ENCODE peak calls at places on chromosomes 5 and 9, in seven cellular contexts. One of them, this sample, is unnamed.

GRCh38 chr9:94772654-94773303 is 46.3 kb downstream of the AOPEP start:
- DNase-seq in right lobe of liver: no peak
- DNase-seq in prostate gland: no peak
- DNase-seq in OCI-LY7: no peak
- DNase-seq in PC-3: no peak
- DNase-seq in lower lobe of right lung: no peak
- DNase-seq in heart right ventricle: no peak
- DNase-seq in this sample: no peak

GRCh38 chr9:108582716-108583115 is 273.1 kb downstream of the ACTL7B start:
- DNase-seq in PC-3: no peak
- DNase-seq in OCI-LY7: no peak
- DNase-seq in lower lobe of right lung: no peak
- DNase-seq in heart right ventricle: no peak
- DNase-seq in right lobe of liver: no peak
- DNase-seq in prostate gland: no peak
- DNase-seq in this sample: no peak

GRCh38 chr5:74570250-74570649 is 70.3 kb downstream of the ENC1 start:
- DNase-seq in prostate gland: no peak
- DNase-seq in heart right ventricle: no peak
- DNase-seq in lower lobe of right lung: no peak
- DNase-seq in PC-3: peak; percentile 58
- DNase-seq in right lobe of liver: no peak
- DNase-seq in OCI-LY7: no peak
- DNase-seq in this sample: no peak

GRCh38 chr5:179306191-179307005 is 38.9 kb downstream of the ADAMTS2 start:
- DNase-seq in lower lobe of right lung: no peak
- DNase-seq in right lobe of liver: peak; percentile 11
- DNase-seq in heart right ventricle: peak; percentile 0
- DNase-seq in PC-3: no peak
- DNase-seq in OCI-LY7: no peak
- DNase-seq in prostate gland: no peak
- DNase-seq in this sample: no peak

GRCh38 chr9:110638381-110638954 is 30.1 kb upstream of the MUSK start:
- DNase-seq in lower lobe of right lung: no peak
- DNase-seq in heart right ventricle: no peak
- DNase-seq in right lobe of liver: no peak
- DNase-seq in PC-3: peak; percentile 64
- DNase-seq in prostate gland: no peak
- DNase-seq in OCI-LY7: no peak
- DNase-seq in this sample: no peak

GRCh38 chr9:20570756-20571155 is 51.5 kb downstream of the MLLT3 start:
- DNase-seq in heart right ventricle: no peak
- DNase-seq in PC-3: peak; percentile 58
- DNase-seq in prostate gland: no peak
- DNase-seq in lower lobe of right lung: no peak
- DNase-seq in right lobe of liver: no peak
- DNase-seq in OCI-LY7: no peak
- DNase-seq in this sample: no peak

GRCh38 chr5:110338336-110339083 is 388.0 kb downstream of the TMEM232 start:
- DNase-seq in prostate gland: no peak
- DNase-seq in heart right ventricle: no peak
- DNase-seq in PC-3: no peak
- DNase-seq in right lobe of liver: no peak
- DNase-seq in lower lobe of right lung: no peak
- DNase-seq in OCI-LY7: no peak
- DNase-seq in this sample: no peak

GRCh38 chr5:83974151-83974822 is 253.6 kb upstream of the HAPLN1 start:
- DNase-seq in PC-3: no peak
- DNase-seq in OCI-LY7: no peak
- DNase-seq in lower lobe of right lung: no peak
- DNase-seq in heart right ventricle: no peak
- DNase-seq in prostate gland: no peak
- DNase-seq in right lobe of liver: no peak
- DNase-seq in this sample: no peak

GRCh38 chr9:76223749-76224340 is 170.4 kb downstream of the RFK start:
- DNase-seq in prostate gland: no peak
- DNase-seq in OCI-LY7: no peak
- DNase-seq in right lobe of liver: no peak
- DNase-seq in heart right ventricle: no peak
- DNase-seq in PC-3: no peak
- DNase-seq in lower lobe of right lung: no peak
- DNase-seq in this sample: no peak

GRCh38 chr5:181092428-181092827 is 38.5 kb downstream of the OR2V1 start:
- DNase-seq in OCI-LY7: no peak
- DNase-seq in PC-3: no peak
- DNase-seq in prostate gland: no peak
- DNase-seq in heart right ventricle: no peak
- DNase-seq in right lobe of liver: no peak
- DNase-seq in lower lobe of right lung: no peak
- DNase-seq in this sample: no peak

GRCh38 chr5:23389543-23390215 is 117.7 kb upstream of the PRDM9 start:
- DNase-seq in OCI-LY7: no peak
- DNase-seq in lower lobe of right lung: no peak
- DNase-seq in prostate gland: no peak
- DNase-seq in heart right ventricle: no peak
- DNase-seq in right lobe of liver: no peak
- DNase-seq in PC-3: no peak
- DNase-seq in this sample: no peak

GRCh38 chr5:55324815-55325418 is 17.1 kb downstream of the MTREX start:
- DNase-seq in prostate gland: no peak
- DNase-seq in heart right ventricle: no peak
- DNase-seq in lower lobe of right lung: no peak
- DNase-seq in right lobe of liver: no peak
- DNase-seq in PC-3: peak; percentile 16
- DNase-seq in OCI-LY7: peak; percentile 41
- DNase-seq in this sample: no peak

GRCh38 chr5:59813761-59814562 is 79.6 kb downstream of the PDE4D start:
- DNase-seq in heart right ventricle: no peak
- DNase-seq in PC-3: peak; percentile 66
- DNase-seq in prostate gland: no peak
- DNase-seq in right lobe of liver: no peak
- DNase-seq in lower lobe of right lung: no peak
- DNase-seq in OCI-LY7: peak; percentile 61
- DNase-seq in this sample: no peak

GRCh38 chr9:129850821-129851540 is 15.7 kb downstream of the USP20 start:
- DNase-seq in right lobe of liver: no peak
- DNase-seq in heart right ventricle: no peak
- DNase-seq in lower lobe of right lung: no peak
- DNase-seq in prostate gland: no peak
- DNase-seq in PC-3: no peak
- DNase-seq in OCI-LY7: no peak
- DNase-seq in this sample: no peak

GRCh38 chr9:94086468-94086867 is 2.2 kb downstream of the PTPDC1 start:
- DNase-seq in OCI-LY7: no peak
- DNase-seq in right lobe of liver: no peak
- DNase-seq in PC-3: peak; percentile 91
- DNase-seq in lower lobe of right lung: no peak
- DNase-seq in prostate gland: no peak
- DNase-seq in heart right ventricle: no peak
- DNase-seq in this sample: peak; percentile 25

GRCh38 chr9:76835571-76836283 is 70.2 kb downstream of the PRUNE2 start:
- DNase-seq in OCI-LY7: no peak
- DNase-seq in heart right ventricle: no peak
- DNase-seq in PC-3: peak; percentile 38
- DNase-seq in lower lobe of right lung: no peak
- DNase-seq in right lobe of liver: no peak
- DNase-seq in prostate gland: no peak
- DNase-seq in this sample: no peak

GRCh38 chr5:72470817-72471216 is 36.4 kb downstream of the ZNF366 start:
- DNase-seq in prostate gland: no peak
- DNase-seq in lower lobe of right lung: no peak
- DNase-seq in OCI-LY7: no peak
- DNase-seq in PC-3: peak; percentile 83
- DNase-seq in heart right ventricle: no peak
- DNase-seq in right lobe of liver: no peak
- DNase-seq in this sample: no peak

GRCh38 chr5:158272409-158272808 is 413.5 kb upstream of the CLINT1 start:
- DNase-seq in heart right ventricle: no peak
- DNase-seq in lower lobe of right lung: no peak
- DNase-seq in PC-3: no peak
- DNase-seq in prostate gland: no peak
- DNase-seq in OCI-LY7: no peak
- DNase-seq in right lobe of liver: no peak
- DNase-seq in this sample: no peak

GRCh38 chr9:32738501-32739172 is 44.7 kb upstream of the TMEM215 start:
- DNase-seq in lower lobe of right lung: no peak
- DNase-seq in prostate gland: no peak
- DNase-seq in right lobe of liver: no peak
- DNase-seq in OCI-LY7: no peak
- DNase-seq in PC-3: peak; percentile 47
- DNase-seq in heart right ventricle: no peak
- DNase-seq in this sample: no peak

GRCh38 chr5:110625376-110625999 is 101.0 kb downstream of the TMEM232 start:
- DNase-seq in OCI-LY7: peak; percentile 56
- DNase-seq in PC-3: peak; percentile 70
- DNase-seq in prostate gland: no peak
- DNase-seq in right lobe of liver: no peak
- DNase-seq in lower lobe of right lung: no peak
- DNase-seq in heart right ventricle: no peak
- DNase-seq in this sample: no peak

GRCh38 chr5:171975262-171975876 is 31.1 kb downstream of the FBXW11 start:
- DNase-seq in heart right ventricle: no peak
- DNase-seq in OCI-LY7: no peak
- DNase-seq in prostate gland: no peak
- DNase-seq in lower lobe of right lung: no peak
- DNase-seq in PC-3: no peak
- DNase-seq in right lobe of liver: no peak
- DNase-seq in this sample: no peak
- H3K4me1 ChIP-seq in heart right ventricle: peaks cover 39% of the 10 kb centered on the region
- H3K4me1 ChIP-seq in OCI-LY7: peaks cover 28% of the 10 kb centered on the region
- H3K4me1 ChIP-seq in prostate gland: no peaks in the 10 kb centered on the region
- H3K4me1 ChIP-seq in lower lobe of right lung: peaks cover 14% of the 10 kb centered on the region
- H3K4me1 ChIP-seq in PC-3: no peaks in the 10 kb centered on the region
- H3K4me1 ChIP-seq in right lobe of liver: no peaks in the 10 kb centered on the region
- H3K4me1 ChIP-seq in this sample: peaks cover 76% of the 10 kb centered on the region

GRCh38 chr9:101485873-101486692 is 47.6 kb upstream of the RNF20 start:
- DNase-seq in OCI-LY7: no peak
- DNase-seq in lower lobe of right lung: peak; percentile 48
- DNase-seq in prostate gland: peak; percentile 36
- DNase-seq in right lobe of liver: peak; percentile 29
- DNase-seq in PC-3: no peak
- DNase-seq in heart right ventricle: peak; percentile 42
- DNase-seq in this sample: peak; percentile 54
- H3K4me3 ChIP-seq in OCI-LY7: no peak overlapping the region
- H3K4me3 ChIP-seq in lower lobe of right lung: peak overlapping the region; percentile 63
- H3K4me3 ChIP-seq in prostate gland: peak overlapping the region; percentile 65
- H3K4me3 ChIP-seq in right lobe of liver: peak overlapping the region; percentile 51
- H3K4me3 ChIP-seq in PC-3: no peak overlapping the region
- H3K4me3 ChIP-seq in heart right ventricle: peak overlapping the region; percentile 63
- H3K4me3 ChIP-seq in this sample: peak overlapping the region; percentile 64

DNA sequence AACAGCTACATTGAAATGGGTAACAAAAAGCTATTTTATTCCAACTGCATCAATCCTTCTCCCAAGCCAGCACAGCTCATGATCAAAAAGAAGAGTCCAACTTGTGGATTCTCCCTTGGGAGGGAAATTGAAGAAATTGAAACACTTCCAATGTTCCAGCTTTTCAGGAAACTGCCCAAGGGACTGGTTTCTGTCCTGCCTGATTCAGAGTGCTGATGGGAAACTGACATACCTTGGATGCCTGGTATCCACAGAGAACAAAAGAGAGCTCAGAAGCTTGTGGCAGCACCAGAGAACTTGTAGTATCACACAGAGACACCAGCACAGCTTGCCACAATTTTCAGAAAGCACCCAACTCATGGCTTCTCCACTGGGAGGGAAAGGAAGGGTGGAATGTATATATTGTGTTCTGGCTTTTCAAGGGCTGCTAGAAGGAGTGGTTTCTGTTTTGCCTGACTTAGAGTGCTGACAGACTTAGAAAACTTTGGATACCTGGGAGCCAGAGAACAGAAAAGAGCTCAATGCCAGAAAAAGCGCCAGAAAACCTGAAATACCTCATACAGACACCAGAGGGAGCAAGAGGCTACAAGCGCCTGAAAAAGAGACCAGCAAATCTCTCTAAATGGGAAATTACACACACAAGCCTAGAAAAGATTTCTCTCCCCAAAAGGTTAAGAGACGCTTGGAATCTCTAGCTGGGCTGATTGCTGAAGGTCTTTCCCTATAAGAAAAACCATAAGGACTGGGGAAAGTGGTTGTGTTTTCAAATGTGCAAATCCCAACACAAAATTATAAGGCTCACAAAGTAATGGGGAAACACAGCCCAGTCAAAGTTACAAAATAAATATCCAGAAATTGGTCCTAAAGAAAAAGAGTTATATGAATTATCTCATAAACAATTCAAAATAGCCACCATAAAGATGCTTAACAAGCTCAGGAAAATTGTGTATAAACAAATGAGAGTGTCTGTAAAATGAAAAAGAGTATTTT is 178.8 kb downstream of the SPOCK1 start:
- DNase-seq in OCI-LY7: peak; percentile 46
- DNase-seq in prostate gland: peak; percentile 49
- DNase-seq in lower lobe of right lung: no peak
- DNase-seq in heart right ventricle: no peak
- DNase-seq in right lobe of liver: no peak
- DNase-seq in PC-3: peak; percentile 69
- DNase-seq in this sample: peak; percentile 55
- TF ChIP-seq CTCF in OCI-LY7: peak; percentile 83
- TF ChIP-seq CTCF in prostate gland: peak; percentile 88
- TF ChIP-seq CTCF in lower lobe of right lung: peak; percentile 69
- TF ChIP-seq CTCF in heart right ventricle: peak; percentile 83
- TF ChIP-seq CTCF in right lobe of liver: peak; percentile 72
- TF ChIP-seq CTCF in PC-3: peak; percentile 71
- TF ChIP-seq CTCF in this sample: peak; percentile 84

DNA sequence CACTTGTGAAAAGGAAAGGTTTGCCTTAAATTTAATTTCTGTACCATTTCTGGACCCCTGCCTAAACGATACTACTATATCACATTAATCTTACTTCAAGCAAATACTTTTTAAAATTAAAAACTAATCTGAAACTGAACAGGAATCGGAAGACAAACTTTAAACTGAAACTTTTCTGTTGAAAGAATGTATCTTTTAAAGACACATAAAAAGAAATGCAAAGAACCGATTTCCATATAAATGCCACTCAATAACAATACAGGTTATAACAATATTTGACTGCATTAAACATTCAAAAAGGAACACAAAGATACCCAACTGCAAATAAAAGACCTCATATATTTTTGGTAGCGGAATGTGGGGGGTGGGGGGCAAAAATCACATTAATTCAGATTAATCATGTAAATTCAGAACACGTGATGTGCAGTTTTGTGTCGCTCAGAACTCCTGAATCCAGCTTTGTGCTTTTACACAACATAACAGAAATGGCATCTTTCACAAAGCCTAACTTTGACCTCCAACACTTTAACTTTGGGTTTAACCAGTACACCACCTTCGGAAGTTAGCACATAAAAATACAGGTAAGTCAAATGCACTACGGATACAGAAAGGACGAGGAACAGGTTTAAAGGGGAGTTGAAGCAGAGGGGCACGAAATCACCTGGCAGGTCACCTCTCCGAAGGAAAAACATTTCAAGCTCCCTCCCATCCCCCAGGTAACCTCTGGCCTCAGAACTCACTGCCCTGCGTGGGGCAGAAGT is 912 bp downstream of the LIFR start:
- DNase-seq in OCI-LY7: no peak
- DNase-seq in prostate gland: no peak
- DNase-seq in right lobe of liver: no peak
- DNase-seq in PC-3: no peak
- DNase-seq in lower lobe of right lung: no peak
- DNase-seq in heart right ventricle: no peak
- DNase-seq in this sample: no peak
- H3K4me1 ChIP-seq in OCI-LY7: no peaks in the 10 kb centered on the region
- H3K4me1 ChIP-seq in prostate gland: no peaks in the 10 kb centered on the region
- H3K4me1 ChIP-seq in right lobe of liver: no peaks in the 10 kb centered on the region
- H3K4me1 ChIP-seq in PC-3: peaks cover 23% of the 10 kb centered on the region
- H3K4me1 ChIP-seq in lower lobe of right lung: peaks cover 29% of the 10 kb centered on the region
- H3K4me1 ChIP-seq in heart right ventricle: peaks cover 30% of the 10 kb centered on the region
- H3K4me1 ChIP-seq in this sample: peaks cover 55% of the 10 kb centered on the region